ENCODE peak calls at places on chromosome 18, in nine cellular contexts. O is A673, L is adipocyte, A is HCT116, H is heart left ventricle, Y is suprapubic skin, I is uterus, T is heart right ventricle, C is Caco-2. B is an unnamed sample. For H3K4me1, the result is how much of the 10 kb centered on the place peaks cover.

GRCh38 chr18:2304378-2305175 is 266.7 kb downstream of the METTL4 start:
- DNase-seq in H (no peak), L (peak), O (no peak), T (no peak), A (no peak), C (no peak), Y (no peak), I (no peak), B (no peak)

GRCh38 chr18:44805176-44805575 is 124.5 kb downstream of the SETBP1 start:
- DNase-seq in Y (no peak), I (no peak), O (no peak), T (no peak), C (no peak), L (no peak), H (no peak), A (no peak), B (no peak)

GRCh38 chr18:24913507-24914147 is 438.3 kb downstream of the ZNF521 start:
- DNase-seq in I (no peak), A (no peak), Y (peak), T (peak), C (no peak), L (no peak), O (no peak), H (no peak), B (no peak)

GRCh38 chr18:60202702-60203101 is 169.9 kb downstream of the MC4R start:
- DNase-seq in T (no peak), A (no peak), O (no peak), I (no peak), L (no peak), H (no peak), Y (no peak), C (no peak), B (no peak)

GRCh38 chr18:65943268-65943667 is 192.5 kb downstream of the CDH7 start:
- DNase-seq in O (no peak), Y (no peak), A (no peak), T (no peak), H (no peak), L (no peak), C (no peak), I (no peak), B (no peak)

GRCh38 chr18:11728247-11728646 is 39.2 kb downstream of the GNAL start:
- DNase-seq in L (peak), A (peak), Y (no peak), H (no peak), T (no peak), C (peak), I (no peak), O (peak), B (peak)

GRCh38 chr18:12254820-12255511 is 805 bp downstream of the CIDEA start:
- DNase-seq in Y (no peak), I (no peak), C (no peak), T (no peak), L (no peak), O (no peak), H (no peak), A (no peak), B (no peak)

GRCh38 chr18:50819027-50819726 is 639 bp downstream of the MRO start:
- DNase-seq in L (peak), T (peak), A (no peak), O (no peak), I (no peak), C (peak), Y (no peak), H (peak), B (peak)

GRCh38 chr18:44733754-44734465 is 53.2 kb downstream of the SETBP1 start:
- DNase-seq in T (no peak), O (no peak), C (no peak), Y (no peak), I (no peak), A (no peak), L (peak), H (no peak), B (no peak)

GRCh38 chr18:10290244-10291240 is 163.9 kb upstream of the APCDD1 start:
- DNase-seq in O (no peak), I (no peak), C (no peak), T (no peak), Y (no peak), H (no peak), L (no peak), A (no peak), B (no peak)

GRCh38 chr18:59024829-59025228 is 114.9 kb upstream of the SEC11C start:
- DNase-seq in Y (no peak), O (no peak), C (no peak), T (peak), H (no peak), I (no peak), L (peak), A (no peak), B (no peak)

GRCh38 chr18:7174359-7175107 is 56.4 kb upstream of the LRRC30 start:
- DNase-seq in C (peak), O (no peak), H (no peak), T (no peak), I (no peak), A (no peak), L (peak), Y (no peak), B (peak)

GRCh38 chr18:68803371-68803770 is 5.5 kb downstream of the CCDC102B start:
- DNase-seq in I (peak), Y (peak), H (peak), T (peak), O (peak), L (peak), C (no peak), A (no peak), B (peak)

GRCh38 chr18:596288-596881 is 403 bp upstream of the CLUL1 start:
- DNase-seq in Y (no peak), A (peak), T (no peak), H (no peak), I (no peak), L (no peak), O (no peak), C (peak), B (peak)

GRCh38 chr18:2905802-2906521 is 59.2 kb downstream of the EMILIN2 start:
- DNase-seq in T (peak), C (peak), O (peak), I (peak), Y (peak), A (peak), L (no peak), H (peak), B (peak)

GRCh38 chr18:45896991-45897390 is 70.1 kb downstream of the EPG5 start:
- DNase-seq in I (no peak), Y (no peak), C (no peak), A (no peak), L (no peak), H (no peak), O (no peak), T (no peak), B (no peak)

GRCh38 chr18:45851196-45851925 is 25.9 kb downstream of the SIGLEC15 start:
- DNase-seq in A (no peak), L (no peak), Y (no peak), I (no peak), C (no peak), H (no peak), T (no peak), O (no peak), B (peak)

GRCh38 chr18:13448028-13448795 is 229.7 kb downstream of the LDLRAD4 start:
- DNase-seq in C (no peak), A (no peak), T (no peak), L (no peak), Y (no peak), O (no peak), I (no peak), H (no peak), B (no peak)

GRCh38 chr18:61948196-61948800 is 55.5 kb upstream of the RNF152 start:
- DNase-seq in H (no peak), Y (no peak), O (no peak), I (no peak), L (peak), C (no peak), T (no peak), A (no peak), B (no peak)

GRCh38 chr18:67730884-67731283 is 214.4 kb upstream of the DSEL start:
- DNase-seq in O (peak), H (no peak), T (no peak), L (peak), A (no peak), C (no peak), I (no peak), Y (no peak), B (no peak)

GRCh38 chr18:11859282-11859797 is 8.1 kb downstream of the CHMP1B start:
- DNase-seq in Y (no peak), I (no peak), C (no peak), O (no peak), H (no peak), L (no peak), T (no peak), A (no peak), B (no peak)

GRCh38 chr18:50307738-50308470 is 20.4 kb upstream of the CXXC1 start:
- DNase-seq in A (no peak), L (peak), H (peak), O (peak), I (peak), T (peak), Y (peak), C (peak), B (peak)

GRCh38 chr18:62637807-62638687 is 77.3 kb upstream of the PHLPP1 start:
- DNase-seq in L (no peak), T (no peak), C (no peak), I (no peak), Y (no peak), A (peak), H (no peak), O (peak), B (peak)

GRCh38 chr18:76446321-76446720 is 48.7 kb downstream of the ZNF516 start:
- DNase-seq in Y (peak), H (peak), C (no peak), A (no peak), T (no peak), O (no peak), L (no peak), I (no peak), B (no peak)

GRCh38 chr18:76446746-76447267 is 48.2 kb downstream of the ZNF516 start:
- DNase-seq in C (no peak), A (no peak), T (no peak), H (no peak), I (no peak), Y (no peak), L (peak), O (no peak), B (no peak)

GRCh38 chr18:76444436-76445105 is 50.5 kb downstream of the ZNF516 start:
- DNase-seq in A (no peak), C (no peak), I (no peak), Y (no peak), T (no peak), H (peak), L (no peak), O (no peak), B (peak)

GRCh38 chr18:76445275-76445674 is 49.8 kb downstream of the ZNF516 start:
- DNase-seq in A (no peak), C (no peak), I (peak), O (peak), L (peak), Y (no peak), H (no peak), T (no peak), B (peak)

DNA sequence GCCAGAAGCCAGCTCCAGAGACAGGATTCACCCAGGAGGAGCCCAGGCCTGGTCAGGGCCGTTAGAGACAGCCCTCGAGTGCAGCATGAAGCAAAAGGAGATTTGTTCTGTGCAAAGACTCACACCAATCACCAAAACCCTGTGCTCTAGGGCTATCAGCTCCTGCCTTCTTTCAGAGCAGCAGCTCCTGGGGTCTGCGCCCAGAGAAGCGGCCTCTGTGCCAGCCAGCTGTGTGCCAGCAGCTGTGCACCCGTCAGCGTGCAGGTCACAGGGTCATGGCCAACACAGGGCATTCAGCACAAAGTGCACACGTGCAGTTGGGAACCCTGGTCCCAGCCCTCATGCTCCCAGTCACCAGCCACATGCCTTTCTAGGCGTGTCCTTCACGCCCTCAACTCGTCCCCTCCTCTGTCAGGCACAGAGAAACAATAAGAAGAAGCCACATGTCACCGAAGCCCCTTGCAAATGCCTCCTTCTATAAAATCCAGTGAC is 49.3 kb downstream of the ZNF516 start:
- DNase-seq in C (no peak), H (peak), O (no peak), A (no peak), Y (no peak), L (no peak), I (no peak), T (no peak), B (peak)
- H3K4me1 ChIP-seq in C (under half), H (under half), O (under half), A (under half), Y (half or more), L (half or more), I (under half), T (half or more), B (half or more)

DNA sequence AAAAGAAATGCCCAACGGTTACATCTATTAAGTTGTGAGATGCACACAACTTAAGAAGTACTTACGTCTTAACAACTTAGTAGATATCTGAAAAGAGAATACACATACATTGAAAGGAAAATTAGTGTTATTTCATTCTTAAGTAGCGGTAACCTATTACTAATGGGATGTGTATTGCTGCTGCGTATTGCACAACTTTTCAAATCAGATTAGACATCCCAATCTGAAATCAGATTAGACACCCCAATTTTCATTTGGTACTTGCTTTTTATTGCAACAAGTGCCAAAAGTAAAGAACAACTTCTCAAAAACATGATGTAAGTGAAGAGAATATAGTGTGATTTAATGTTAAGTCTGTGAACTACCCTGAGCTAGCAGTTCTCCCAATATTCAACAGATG is 155.5 kb downstream of the DSC3 start:
- DNase-seq in Y (no peak), A (no peak), L (no peak), H (no peak), I (no peak), C (no peak), O (no peak), T (no peak), B (no peak)
- H3K4me1 ChIP-seq in Y (under half), A (under half), L (under half), H (under half), I (under half), C (under half), O (under half), T (under half), B (under half)

GRCh38 chr18:36273347-36273746 is 24.2 kb upstream of the FHOD3 start:
- DNase-seq in O (no peak), I (no peak), Y (no peak), T (no peak), C (no peak), A (no peak), H (no peak), L (no peak), B (no peak)
- H3K4me1 ChIP-seq in O (under half), I (under half), Y (under half), T (under half), C (under half), A (under half), H (under half), L (under half), B (under half)

GRCh38 chr18:55585050-55585449 is 2.9 kb downstream of the TCF4 start:
- DNase-seq in C (no peak), O (no peak), Y (no peak), A (no peak), I (no peak), T (no peak), L (peak), H (no peak), B (no peak)
- H3K4me1 ChIP-seq in C (under half), O (under half), Y (under half), A (under half), I (under half), T (half or more), L (under half), H (under half), B (under half)

GRCh38 chr18:71598374-71598773 is 945.8 kb downstream of the CBLN2 start:
- DNase-seq in Y (no peak), O (no peak), A (no peak), T (no peak), L (no peak), C (no peak), I (no peak), H (no peak), B (no peak)

GRCh38 chr18:71597219-71597618 is 946.9 kb downstream of the CBLN2 start:
- DNase-seq in A (no peak), T (no peak), L (no peak), C (no peak), O (no peak), Y (no peak), H (no peak), I (no peak), B (no peak)
- H3K4me1 ChIP-seq in A (under half), T (under half), L (under half), C (under half), O (under half), Y (under half), H (under half), I (under half), B (under half)

GRCh38 chr18:9120796-9121195 is 15.8 kb upstream of the ANKRD12 start:
- DNase-seq in I (no peak), L (no peak), A (no peak), C (no peak), O (no peak), H (no peak), Y (no peak), T (no peak), B (no peak)
- H3K4me1 ChIP-seq in I (under half), L (half or more), A (under half), C (under half), O (under half), H (under half), Y (half or more), T (half or more), B (under half)

GRCh38 chr18:48944634-48945033 is 6.1 kb downstream of the SMAD7 start:
- DNase-seq in H (no peak), T (no peak), Y (no peak), C (no peak), O (no peak), I (no peak), L (no peak), A (no peak), B (no peak)
- H3K4me1 ChIP-seq in H (under half), T (half or more), Y (half or more), C (half or more), O (half or more), I (under half), L (half or more), A (half or more), B (half or more)

GRCh38 chr18:75212626-75213110 is 2.1 kb downstream of the TSHZ1 start:
- DNase-seq in L (no peak), I (no peak), O (no peak), H (no peak), C (peak), A (no peak), T (no peak), Y (no peak), B (no peak)

GRCh38 chr18:75215663-75216062 is 5.1 kb downstream of the TSHZ1 start:
- DNase-seq in O (no peak), I (no peak), H (no peak), T (no peak), A (no peak), L (no peak), Y (no peak), C (no peak), B (no peak)

GRCh38 chr18:75214766-75215515 is 4.3 kb downstream of the TSHZ1 start:
- DNase-seq in C (no peak), A (no peak), I (no peak), Y (no peak), T (no peak), H (no peak), O (no peak), L (no peak), B (no peak)

GRCh38 chr18:75211721-75212625 is 1.4 kb downstream of the TSHZ1 start:
- DNase-seq in I (peak), C (peak), O (no peak), H (peak), L (peak), T (peak), Y (peak), A (no peak), B (peak)

GRCh38 chr18:75213610-75214009 is 3.0 kb downstream of the TSHZ1 start:
- DNase-seq in I (no peak), L (peak), A (no peak), H (no peak), T (no peak), O (no peak), Y (no peak), C (no peak), B (no peak)
- H3K4me1 ChIP-seq in I (under half), L (under half), A (under half), H (under half), T (half or more), O (under half), Y (half or more), C (under half), B (under half)

GRCh38 chr18:23207191-23207955 is 72.1 kb downstream of the CABLES1 start:
- DNase-seq in T (no peak), Y (peak), O (no peak), C (no peak), I (no peak), L (no peak), H (no peak), A (peak), B (no peak)
- H3K4me1 ChIP-seq in T (under half), Y (under half), O (under half), C (under half), I (under half), L (under half), H (under half), A (under half), B (under half)

B was measured in adrenal gland.